ENCODE peak calls at places on chromosomes 4 and X, in six cellular contexts. E is RWPE1; A is astrocyte of the spinal cord; F is activated CD4-positive, alpha-beta T cell treated with anti-CD3 and anti-CD28 coated beads for 24 hours; Y is T-cell; G is stomach. N is an unnamed sample.

GRCh38 chr4:89204624-89205023 is 93.3 kb downstream of the TIGD2 start:
- DNase-seq in A (peak; percentile 32), G (no peak), Y (no peak), F (no peak), E (no peak), N (no peak)

GRCh38 chrX:7926501-7926900 is 712 bp downstream of the PNPLA4 start:
- DNase-seq in G (no peak), E (peak; percentile 8), A (peak; percentile 8), Y (no peak), F (no peak), N (no peak)

GRCh38 chrX:70826715-70827114 is 81.8 kb downstream of the TEX11 start:
- DNase-seq in Y (no peak), G (no peak), E (no peak), A (no peak), F (no peak), N (no peak)

GRCh38 chr4:145709843-145710242 is 29.9 kb downstream of the C4orf51 start:
- DNase-seq in A (peak; percentile 87), G (no peak), F (no peak), E (peak; percentile 74), Y (no peak), N (no peak)

GRCh38 chr4:81565137-81565870 is 93.6 kb upstream of the RASGEF1B start:
- DNase-seq in Y (no peak), E (no peak), G (peak; percentile 81), F (no peak), A (peak; percentile 8), N (no peak)

GRCh38 chr4:74320559-74321118 is 12.4 kb downstream of the EPGN start:
- DNase-seq in Y (peak; percentile 9), E (peak; percentile 85), F (no peak), A (peak; percentile 75), G (peak; percentile 43), N (no peak)

GRCh38 chr4:82851902-82852750 is 38.8 kb downstream of the SEC31A start:
- DNase-seq in F (no peak), A (peak; percentile 49), E (peak; percentile 5), G (no peak), Y (no peak), N (no peak)

GRCh38 chrX:119375561-119375960 is 23.6 kb upstream of the SLC25A43 start:
- DNase-seq in E (no peak), F (no peak), Y (no peak), A (no peak), G (no peak), N (no peak)

GRCh38 chrX:107709266-107709795 is 66.3 kb downstream of the TSC22D3 start:
- DNase-seq in E (no peak), G (no peak), F (no peak), Y (no peak), A (no peak), N (no peak)

GRCh38 chrX:17374619-17375360 is at the start of gene NHS:
- DNase-seq in Y (no peak), A (peak; percentile 76), F (no peak), E (peak; percentile 69), G (peak; percentile 65), N (no peak)

GRCh38 chrX:107729558-107730297 is 45.9 kb downstream of the TSC22D3 start:
- DNase-seq in Y (no peak), F (no peak), E (no peak), A (no peak), G (no peak), N (no peak)

GRCh38 chrX:68808686-68809357 is 20.0 kb upstream of the EFNB1 start:
- DNase-seq in A (peak; percentile 7), E (no peak), Y (no peak), G (no peak), F (no peak), N (no peak)

GRCh38 chrX:20066968-20067708 is 49.6 kb downstream of the MAP7D2 start:
- DNase-seq in Y (peak; percentile 21), A (peak; percentile 66), F (no peak), E (peak; percentile 24), G (no peak), N (no peak)